ENCODE peak calls at places on chromosomes 5 and 9, in ten cellular contexts. S, R, T, X, V, B, L, G, K and A are unnamed samples.

GRCh38 chr5:162593881-162594280 is 526.3 kb downstream of the GABRG2 start:
- DNase-seq in G (no peak), B (no peak), L (no peak), V (peak), S (no peak), X (no peak), T (no peak), K (no peak), R (no peak), A (no peak)

GRCh38 chr9:127491516-127491915 is 40.2 kb downstream of the LRSAM1 start:
- DNase-seq in G (no peak), V (no peak), S (no peak), L (no peak), R (no peak), X (no peak), K (no peak), B (no peak), T (no peak), A (no peak)

GRCh38 chr9:79266986-79267385 is 304.8 kb upstream of the TLE4 start:
- DNase-seq in B (no peak), V (no peak), G (no peak), R (no peak), L (no peak), S (no peak), T (no peak), X (no peak), K (no peak), A (no peak)

GRCh38 chr9:135905380-135906282 is 1.7 kb downstream of the CAMSAP1 start:
- DNase-seq in S (no peak), R (peak), V (peak), L (no peak), G (no peak), K (peak), B (no peak), T (no peak), X (no peak), A (no peak)

GRCh38 chr9:84615574-84615973 is 54.0 kb upstream of the NTRK2 start:
- DNase-seq in K (no peak), T (no peak), R (no peak), V (no peak), X (no peak), G (no peak), S (no peak), L (no peak), B (no peak), A (no peak)

GRCh38 chr5:59923465-59923864 is 29.9 kb upstream of the PDE4D start:
- DNase-seq in L (no peak), R (no peak), X (no peak), K (peak), V (no peak), T (no peak), S (no peak), B (no peak), G (no peak), A (no peak)

GRCh38 chr5:38316544-38317224 is 58.3 kb downstream of the EGFLAM start:
- DNase-seq in G (peak), B (no peak), S (no peak), R (no peak), K (no peak), T (peak), V (no peak), X (peak), L (no peak), A (no peak)

GRCh38 chr5:143241892-143242291 is 161.6 kb downstream of the NR3C1 start:
- DNase-seq in K (peak), L (no peak), X (no peak), V (no peak), G (no peak), R (no peak), B (no peak), S (no peak), T (no peak), A (no peak)

GRCh38 chr5:53481887-53482716 is 1.7 kb downstream of the FST start:
- DNase-seq in B (peak), G (no peak), S (peak), T (peak), V (peak), L (peak), K (peak), X (no peak), R (peak), A (peak)

GRCh38 chr9:16705121-16705604 is 165.3 kb downstream of the BNC2 start:
- DNase-seq in K (peak), R (no peak), T (peak), X (peak), S (peak), G (peak), V (no peak), L (peak), B (peak), A (peak)

GRCh38 chr9:89529243-89530030 is 31.5 kb upstream of the SEMA4D start:
- DNase-seq in T (no peak), K (no peak), X (no peak), B (no peak), V (no peak), R (no peak), S (no peak), L (no peak), G (no peak), A (no peak)

GRCh38 chr9:27622688-27623340 is 49.5 kb upstream of the C9orf72 start:
- DNase-seq in G (no peak), T (no peak), B (no peak), V (no peak), S (no peak), X (no peak), R (no peak), L (no peak), K (no peak), A (no peak)

GRCh38 chr5:180636403-180637075 is 12.9 kb downstream of the FLT4 start:
- DNase-seq in L (no peak), X (no peak), K (no peak), S (peak), T (no peak), B (no peak), R (no peak), G (no peak), V (no peak), A (no peak)

GRCh38 chr5:158320178-158320674 is 461.3 kb upstream of the CLINT1 start:
- DNase-seq in R (no peak), G (no peak), K (no peak), X (no peak), S (no peak), T (no peak), B (no peak), V (no peak), L (no peak), A (no peak)

GRCh38 chr9:84513473-84513872 is 156.1 kb upstream of the NTRK2 start:
- DNase-seq in L (peak), K (peak), T (no peak), S (no peak), R (no peak), B (no peak), G (no peak), X (no peak), V (no peak), A (no peak)

GRCh38 chr9:138042640-138043039 is 165.1 kb downstream of the CACNA1B start:
- DNase-seq in X (no peak), R (no peak), L (no peak), G (no peak), T (no peak), V (no peak), K (no peak), B (no peak), S (no peak), A (no peak)

GRCh38 chr9:71909887-71910601 is 949 bp downstream of the ABHD17B start:
- DNase-seq in K (peak), L (peak), V (peak), G (no peak), B (peak), X (no peak), T (peak), R (no peak), S (peak), A (peak)

GRCh38 chr5:107389769-107390168 is 281.0 kb downstream of the EFNA5 start:
- DNase-seq in L (no peak), B (no peak), G (no peak), R (no peak), T (no peak), X (no peak), V (no peak), S (no peak), K (no peak), A (no peak)

GRCh38 chr5:79935992-79936643 is 54.9 kb downstream of the MTX3 start:
- DNase-seq in S (no peak), V (no peak), L (no peak), B (no peak), G (peak), T (peak), K (no peak), R (no peak), X (no peak), A (no peak)
- TF ChIP-seq CTCF in S (no peak), V (no peak), L (no peak), B (no peak), G (no peak), T (no peak), K (no peak), R (no peak), X (no peak), A (no peak)

GRCh38 chr9:73038089-73038509 is 85.2 kb upstream of the ALDH1A1 start:
- DNase-seq in B (no peak), S (no peak), K (no peak), R (no peak), X (no peak), T (no peak), G (no peak), L (peak), V (no peak), A (no peak)

GRCh38 chr9:73038613-73039012 is 85.8 kb upstream of the ALDH1A1 start:
- DNase-seq in G (no peak), B (no peak), T (peak), V (no peak), K (peak), L (peak), S (peak), R (no peak), X (no peak), A (no peak)

GRCh38 chr9:73031350-73031749 is 78.5 kb upstream of the ALDH1A1 start:
- DNase-seq in K (no peak), R (no peak), B (no peak), L (no peak), G (no peak), S (no peak), T (no peak), X (no peak), V (no peak), A (no peak)

GRCh38 chr9:73037613-73038012 is 84.8 kb upstream of the ALDH1A1 start:
- DNase-seq in L (no peak), B (no peak), V (no peak), K (no peak), S (no peak), T (no peak), X (no peak), R (no peak), G (no peak), A (no peak)

DNA sequence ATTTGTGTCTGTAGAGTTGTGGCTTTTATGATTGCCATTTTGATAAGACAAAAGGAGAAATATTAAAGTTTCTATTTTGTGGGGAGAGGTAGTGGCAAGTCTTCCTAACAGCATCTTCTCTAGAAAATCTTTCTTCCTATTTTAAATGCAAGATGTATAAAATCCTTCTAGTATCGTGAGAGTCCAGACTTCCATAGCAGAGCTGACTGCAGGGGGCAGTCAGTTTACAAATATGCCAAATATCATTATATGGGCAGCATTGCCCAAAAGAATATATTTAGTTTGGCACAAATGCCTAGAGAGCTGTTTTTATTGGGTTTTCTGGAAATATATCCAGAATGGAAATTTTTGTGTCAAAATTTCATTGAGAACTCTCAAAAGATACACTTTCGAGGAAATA is 82.1 kb upstream of the ALDH1A1 start:
- DNase-seq in R (no peak), T (no peak), X (no peak), K (no peak), V (no peak), L (no peak), S (no peak), B (no peak), G (no peak), A (no peak)
- TF ChIP-seq CTCF in R (peak), T (no peak), X (no peak), K (no peak), V (no peak), L (no peak), S (no peak), B (no peak), G (peak), A (no peak)

GRCh38 chr5:150000261-150000989 is at the start of the genes HMGXB3 and TIGD6:
- DNase-seq in T (peak), B (peak), R (peak), G (peak), S (peak), L (peak), V (peak), K (peak), X (peak), A (peak)
- TF ChIP-seq CTCF in T (peak), B (no peak), R (no peak), G (peak), S (no peak), L (no peak), V (no peak), K (no peak), X (peak), A (no peak)

GRCh38 chr5:36722913-36723312 is 116.5 kb downstream of the SLC1A3 start:
- DNase-seq in K (no peak), G (no peak), R (no peak), S (no peak), X (no peak), V (peak), L (no peak), B (no peak), T (no peak), A (no peak)

GRCh38 chr5:36726767-36727166 is 120.4 kb downstream of the SLC1A3 start:
- DNase-seq in G (no peak), B (no peak), K (no peak), R (no peak), T (no peak), X (no peak), V (no peak), S (no peak), L (no peak), A (no peak)

GRCh38 chr5:36726317-36726716 is 119.9 kb downstream of the SLC1A3 start:
- DNase-seq in X (no peak), K (no peak), V (no peak), G (no peak), B (no peak), T (no peak), S (no peak), R (no peak), L (no peak), A (no peak)

GRCh38 chr5:36723921-36724320 is 117.5 kb downstream of the SLC1A3 start:
- DNase-seq in S (peak), V (peak), X (no peak), G (no peak), L (no peak), R (no peak), K (no peak), T (no peak), B (no peak), A (no peak)

GRCh38 chr5:36724429-36725332 is 118.3 kb downstream of the SLC1A3 start:
- DNase-seq in G (no peak), T (peak), R (no peak), K (no peak), B (no peak), S (peak), X (no peak), L (no peak), V (peak), A (no peak)
- TF ChIP-seq CTCF in G (no peak), T (no peak), R (no peak), K (no peak), B (no peak), S (no peak), X (no peak), L (no peak), V (no peak), A (no peak)

GRCh38 chr5:145826869-145827268 is 8.3 kb downstream of the PRELID2 start:
- DNase-seq in L (no peak), R (no peak), X (no peak), G (no peak), V (no peak), S (no peak), B (no peak), K (no peak), T (no peak), A (no peak)
- TF ChIP-seq CTCF in L (no peak), R (no peak), X (no peak), G (no peak), V (no peak), S (no peak), B (no peak), K (no peak), T (no peak), A (no peak)

GRCh38 chr5:127442085-127442484 is 75.4 kb upstream of the PRRC1 start:
- DNase-seq in B (no peak), L (no peak), K (peak), X (no peak), G (no peak), V (peak), T (no peak), S (no peak), R (no peak), A (no peak)
- TF ChIP-seq CTCF in B (peak), L (no peak), K (peak), X (no peak), G (no peak), V (peak), T (no peak), S (no peak), R (peak), A (peak)

GRCh38 chr5:447501-447900 is 4.5 kb downstream of the EXOC3 start:
- DNase-seq in S (peak), V (no peak), K (no peak), G (no peak), R (no peak), X (no peak), L (no peak), T (no peak), B (no peak), A (no peak)

GRCh38 chr5:448061-448765 is 5.2 kb downstream of the EXOC3 start:
- DNase-seq in G (no peak), K (no peak), X (no peak), L (no peak), T (no peak), B (no peak), V (no peak), S (peak), R (no peak), A (no peak)

GRCh38 chr5:446066-446725 is 3.2 kb downstream of the EXOC3 start:
- DNase-seq in K (no peak), V (no peak), L (no peak), G (no peak), R (no peak), S (no peak), T (no peak), B (no peak), X (no peak), A (no peak)

GRCh38 chr5:445591-445990 is 2.6 kb downstream of the EXOC3 start:
- DNase-seq in K (no peak), S (no peak), L (no peak), G (no peak), B (no peak), T (no peak), R (no peak), V (no peak), X (no peak), A (no peak)

GRCh38 chr5:446864-447263 is 3.9 kb downstream of the EXOC3 start:
- DNase-seq in L (no peak), R (peak), B (no peak), G (no peak), X (no peak), T (no peak), S (peak), V (peak), K (peak), A (no peak)
- TF ChIP-seq CTCF in L (peak), R (peak), B (peak), G (peak), X (peak), T (peak), S (peak), V (peak), K (peak), A (peak)